ENCODE peak calls at places on chromosome 21, in four cellular contexts. Y is mucosa of descending colon, Z is NCI-H1092, O is mesenchymal stem cell. B is an unnamed sample.

GRCh38 chr21:35696644-35697043 is 363.7 kb downstream of the SETD4 start:
- DNase-seq in O (peak; percentile 4), Z (no peak), Y (no peak), B (no peak)

GRCh38 chr21:19900149-19900548 is 1098.1 kb upstream of the NCAM2 start:
- DNase-seq in Z (no peak), Y (no peak), O (no peak), B (no peak)

GRCh38 chr21:27645285-27645684 is 678.4 kb upstream of the ADAMTS5 start:
- DNase-seq in Z (no peak), Y (no peak), O (peak; percentile 5), B (no peak)

GRCh38 chr21:16358021-16358420 is 628.2 kb downstream of the USP25 start:
- DNase-seq in Y (no peak), O (no peak), Z (no peak), B (peak; percentile 14)

GRCh38 chr21:42456457-42456856 is 39.6 kb downstream of the RSPH1 start:
- DNase-seq in O (no peak), Y (peak; percentile 26), Z (no peak), B (no peak)

GRCh38 chr21:35829014-35829525 is 231.3 kb downstream of the SETD4 start:
- DNase-seq in O (no peak), Y (no peak), Z (peak; percentile 34), B (no peak)

GRCh38 chr21:15732290-15732995 is 2.7 kb downstream of the USP25 start:
- DNase-seq in O (peak; percentile 76), Z (no peak), Y (no peak), B (peak; percentile 72)

GRCh38 chr21:29302340-29302991 is 3.7 kb downstream of the BACH1 start:
- DNase-seq in Y (no peak), O (peak; percentile 29), Z (no peak), B (no peak)

GRCh38 chr21:42626171-42626570 is 27.2 kb upstream of the PDE9A start:
- DNase-seq in Y (no peak), Z (no peak), O (no peak), B (no peak)